ENCODE peak calls at places on chromosomes 12 and 14, in eight cellular contexts. One of them, this sample, is unnamed.

GRCh38 chr12:109346920-109347319 is 780 bp upstream of the MYO1H start:
- DNase-seq in epithelial cell of proximal tubule: no peak
- DNase-seq in OCI-LY7: peak; percentile 13
- DNase-seq in tibial artery: no peak
- DNase-seq in colonic mucosa: no peak
- DNase-seq in A673: peak; percentile 11
- DNase-seq in fibroblast of lung: no peak
- DNase-seq in endothelial cell: no peak
- DNase-seq in this sample: no peak

GRCh38 chr12:113862570-113863454 is 103.3 kb downstream of the RBM19 start:
- DNase-seq in tibial artery: no peak
- DNase-seq in epithelial cell of proximal tubule: no peak
- DNase-seq in colonic mucosa: no peak
- DNase-seq in fibroblast of lung: peak; percentile 94
- DNase-seq in A673: peak; percentile 69
- DNase-seq in endothelial cell: no peak
- DNase-seq in OCI-LY7: no peak
- DNase-seq in this sample: peak; percentile 64

GRCh38 chr14:81408595-81408994 is 8.5 kb upstream of the STON2 start:
- DNase-seq in endothelial cell: no peak
- DNase-seq in colonic mucosa: no peak
- DNase-seq in fibroblast of lung: no peak
- DNase-seq in epithelial cell of proximal tubule: peak; percentile 86
- DNase-seq in OCI-LY7: no peak
- DNase-seq in A673: no peak
- DNase-seq in tibial artery: no peak
- DNase-seq in this sample: no peak

GRCh38 chr14:63938198-63939005 is 85.6 kb downstream of the SYNE2 start:
- DNase-seq in A673: no peak
- DNase-seq in fibroblast of lung: no peak
- DNase-seq in colonic mucosa: no peak
- DNase-seq in OCI-LY7: peak; percentile 33
- DNase-seq in endothelial cell: no peak
- DNase-seq in tibial artery: no peak
- DNase-seq in epithelial cell of proximal tubule: peak; percentile 42
- DNase-seq in this sample: peak; percentile 34

GRCh38 chr12:109863961-109864712 is 16.2 kb downstream of the GLTP start:
- DNase-seq in OCI-LY7: no peak
- DNase-seq in epithelial cell of proximal tubule: no peak
- DNase-seq in colonic mucosa: peak; percentile 84
- DNase-seq in tibial artery: no peak
- DNase-seq in endothelial cell: no peak
- DNase-seq in fibroblast of lung: peak; percentile 24
- DNase-seq in A673: no peak
- DNase-seq in this sample: no peak

GRCh38 chr14:98909251-98909944 is 362.6 kb downstream of the BCL11B start:
- DNase-seq in endothelial cell: no peak
- DNase-seq in tibial artery: no peak
- DNase-seq in A673: peak; percentile 37
- DNase-seq in fibroblast of lung: peak; percentile 80
- DNase-seq in OCI-LY7: no peak
- DNase-seq in epithelial cell of proximal tubule: no peak
- DNase-seq in colonic mucosa: no peak
- DNase-seq in this sample: no peak

GRCh38 chr12:90045559-90045958 is 336.9 kb upstream of the ATP2B1 start:
- DNase-seq in tibial artery: no peak
- DNase-seq in OCI-LY7: no peak
- DNase-seq in endothelial cell: no peak
- DNase-seq in colonic mucosa: no peak
- DNase-seq in epithelial cell of proximal tubule: no peak
- DNase-seq in A673: peak; percentile 60
- DNase-seq in fibroblast of lung: no peak
- DNase-seq in this sample: no peak

GRCh38 chr12:69947123-69947522 is 122.1 kb downstream of the MYRFL start:
- DNase-seq in A673: peak; percentile 73
- DNase-seq in fibroblast of lung: no peak
- DNase-seq in OCI-LY7: no peak
- DNase-seq in epithelial cell of proximal tubule: no peak
- DNase-seq in endothelial cell: no peak
- DNase-seq in colonic mucosa: no peak
- DNase-seq in tibial artery: no peak
- DNase-seq in this sample: no peak

GRCh38 chr14:72810201-72810600 is 83.7 kb downstream of the DPF3 start:
- DNase-seq in OCI-LY7: no peak
- DNase-seq in epithelial cell of proximal tubule: no peak
- DNase-seq in tibial artery: no peak
- DNase-seq in fibroblast of lung: no peak
- DNase-seq in colonic mucosa: no peak
- DNase-seq in endothelial cell: no peak
- DNase-seq in A673: no peak
- DNase-seq in this sample: no peak

GRCh38 chr12:56350662-56351061 is 9.2 kb downstream of the STAT2 start:
- DNase-seq in epithelial cell of proximal tubule: no peak
- DNase-seq in colonic mucosa: no peak
- DNase-seq in tibial artery: no peak
- DNase-seq in endothelial cell: no peak
- DNase-seq in fibroblast of lung: no peak
- DNase-seq in A673: no peak
- DNase-seq in OCI-LY7: no peak
- DNase-seq in this sample: no peak

GRCh38 chr12:117361312-117361670 is at the start of gene NOS1:
- DNase-seq in epithelial cell of proximal tubule: no peak
- DNase-seq in colonic mucosa: no peak
- DNase-seq in tibial artery: no peak
- DNase-seq in fibroblast of lung: no peak
- DNase-seq in endothelial cell: peak; percentile 14
- DNase-seq in OCI-LY7: no peak
- DNase-seq in A673: peak; percentile 37
- DNase-seq in this sample: no peak

GRCh38 chr12:104370989-104371870 is 67.7 kb downstream of the EID3 start:
- DNase-seq in fibroblast of lung: peak; percentile 80
- DNase-seq in colonic mucosa: no peak
- DNase-seq in OCI-LY7: no peak
- DNase-seq in tibial artery: no peak
- DNase-seq in epithelial cell of proximal tubule: peak; percentile 23
- DNase-seq in endothelial cell: peak; percentile 12
- DNase-seq in A673: peak; percentile 28
- DNase-seq in this sample: no peak

GRCh38 chr12:6069452-6070093 is 54.9 kb downstream of the VWF start:
- DNase-seq in epithelial cell of proximal tubule: no peak
- DNase-seq in endothelial cell: no peak
- DNase-seq in A673: no peak
- DNase-seq in tibial artery: no peak
- DNase-seq in OCI-LY7: no peak
- DNase-seq in fibroblast of lung: peak; percentile 93
- DNase-seq in colonic mucosa: no peak
- DNase-seq in this sample: no peak

GRCh38 chr12:69901141-69901900 is 76.3 kb downstream of the MYRFL start:
- DNase-seq in tibial artery: no peak
- DNase-seq in epithelial cell of proximal tubule: no peak
- DNase-seq in endothelial cell: no peak
- DNase-seq in OCI-LY7: no peak
- DNase-seq in fibroblast of lung: no peak
- DNase-seq in A673: peak; percentile 82
- DNase-seq in colonic mucosa: no peak
- DNase-seq in this sample: no peak

GRCh38 chr12:12859690-12860089 is 31.7 kb upstream of the GPRC5A start:
- DNase-seq in OCI-LY7: no peak
- DNase-seq in epithelial cell of proximal tubule: no peak
- DNase-seq in fibroblast of lung: peak; percentile 40
- DNase-seq in endothelial cell: no peak
- DNase-seq in tibial artery: no peak
- DNase-seq in A673: no peak
- DNase-seq in colonic mucosa: no peak
- DNase-seq in this sample: no peak

GRCh38 chr14:68843471-68844209 is 50.8 kb upstream of the ZFP36L1 start:
- DNase-seq in OCI-LY7: peak; percentile 70
- DNase-seq in endothelial cell: peak; percentile 74
- DNase-seq in tibial artery: peak; percentile 84
- DNase-seq in colonic mucosa: peak; percentile 77
- DNase-seq in fibroblast of lung: peak; percentile 53
- DNase-seq in epithelial cell of proximal tubule: no peak
- DNase-seq in A673: peak; percentile 78
- DNase-seq in this sample: peak; percentile 73

GRCh38 chr12:107355004-107355565 is 261.7 kb upstream of the CRY1 start:
- DNase-seq in endothelial cell: no peak
- DNase-seq in colonic mucosa: no peak
- DNase-seq in tibial artery: no peak
- DNase-seq in epithelial cell of proximal tubule: no peak
- DNase-seq in fibroblast of lung: no peak
- DNase-seq in A673: no peak
- DNase-seq in OCI-LY7: no peak
- DNase-seq in this sample: no peak

GRCh38 chr12:85835810-85836715 is at the start of gene RASSF9:
- DNase-seq in fibroblast of lung: peak; percentile 95
- DNase-seq in A673: peak; percentile 39
- DNase-seq in endothelial cell: no peak
- DNase-seq in epithelial cell of proximal tubule: peak; percentile 83
- DNase-seq in tibial artery: peak; percentile 79
- DNase-seq in OCI-LY7: no peak
- DNase-seq in colonic mucosa: peak; percentile 40
- DNase-seq in this sample: no peak

GRCh38 chr12:109864916-109865315 is 15.4 kb downstream of the GLTP start:
- DNase-seq in fibroblast of lung: no peak
- DNase-seq in A673: no peak
- DNase-seq in colonic mucosa: no peak
- DNase-seq in tibial artery: no peak
- DNase-seq in OCI-LY7: no peak
- DNase-seq in endothelial cell: no peak
- DNase-seq in epithelial cell of proximal tubule: no peak
- DNase-seq in this sample: no peak

GRCh38 chr12:87775051-87775450 is 254.2 kb downstream of the C12orf50 start:
- DNase-seq in epithelial cell of proximal tubule: no peak
- DNase-seq in endothelial cell: no peak
- DNase-seq in fibroblast of lung: no peak
- DNase-seq in A673: no peak
- DNase-seq in tibial artery: no peak
- DNase-seq in OCI-LY7: no peak
- DNase-seq in colonic mucosa: no peak
- DNase-seq in this sample: no peak

GRCh38 chr12:132591107-132591935 is 19.1 kb downstream of the LRCOL1 start:
- DNase-seq in OCI-LY7: no peak
- DNase-seq in endothelial cell: no peak
- DNase-seq in A673: no peak
- DNase-seq in colonic mucosa: no peak
- DNase-seq in epithelial cell of proximal tubule: no peak
- DNase-seq in fibroblast of lung: no peak
- DNase-seq in tibial artery: no peak
- DNase-seq in this sample: no peak

GRCh38 chr12:98698603-98699463 is 53.7 kb downstream of the APAF1 start:
- DNase-seq in tibial artery: no peak
- DNase-seq in A673: peak; percentile 66
- DNase-seq in OCI-LY7: peak; percentile 68
- DNase-seq in endothelial cell: peak; percentile 61
- DNase-seq in epithelial cell of proximal tubule: peak; percentile 18
- DNase-seq in colonic mucosa: peak; percentile 55
- DNase-seq in fibroblast of lung: peak; percentile 55
- DNase-seq in this sample: peak; percentile 54
- TF ChIP-seq CTCF in tibial artery: peak; percentile 33
- TF ChIP-seq CTCF in A673: peak; percentile 75
- TF ChIP-seq CTCF in OCI-LY7: peak; percentile 83
- TF ChIP-seq CTCF in endothelial cell: peak; percentile 40
- TF ChIP-seq CTCF in epithelial cell of proximal tubule: peak; percentile 85
- TF ChIP-seq CTCF in colonic mucosa: peak; percentile 30
- TF ChIP-seq CTCF in fibroblast of lung: peak; percentile 67
- TF ChIP-seq CTCF in this sample: peak; percentile 66

GRCh38 chr12:53500776-53501614 is at the start of gene TARBP2:
- DNase-seq in endothelial cell: peak; percentile 94
- DNase-seq in tibial artery: peak; percentile 100
- DNase-seq in fibroblast of lung: peak; percentile 99
- DNase-seq in epithelial cell of proximal tubule: peak; percentile 97
- DNase-seq in A673: peak; percentile 100
- DNase-seq in colonic mucosa: peak; percentile 98
- DNase-seq in OCI-LY7: peak; percentile 99
- DNase-seq in this sample: peak; percentile 97
- TF ChIP-seq CTCF in endothelial cell: no peak
- TF ChIP-seq CTCF in tibial artery: no peak
- TF ChIP-seq CTCF in fibroblast of lung: no peak
- TF ChIP-seq CTCF in epithelial cell of proximal tubule: no peak
- TF ChIP-seq CTCF in A673: no peak
- TF ChIP-seq CTCF in colonic mucosa: no peak
- TF ChIP-seq CTCF in OCI-LY7: no peak
- TF ChIP-seq CTCF in this sample: no peak

GRCh38 chr12:48157889-48158370 is 615 bp upstream of the ASB8 start:
- DNase-seq in epithelial cell of proximal tubule: no peak
- DNase-seq in OCI-LY7: peak; percentile 19
- DNase-seq in A673: no peak
- DNase-seq in fibroblast of lung: no peak
- DNase-seq in colonic mucosa: no peak
- DNase-seq in tibial artery: no peak
- DNase-seq in endothelial cell: no peak
- DNase-seq in this sample: no peak

GRCh38 chr12:48160807-48161206 is 3.5 kb upstream of the ASB8 start:
- DNase-seq in tibial artery: no peak
- DNase-seq in epithelial cell of proximal tubule: no peak
- DNase-seq in endothelial cell: no peak
- DNase-seq in colonic mucosa: no peak
- DNase-seq in A673: no peak
- DNase-seq in OCI-LY7: no peak
- DNase-seq in fibroblast of lung: peak; percentile 33
- DNase-seq in this sample: no peak

GRCh38 chr12:48159976-48160525 is 2.7 kb upstream of the ASB8 start:
- DNase-seq in fibroblast of lung: peak; percentile 54
- DNase-seq in A673: no peak
- DNase-seq in epithelial cell of proximal tubule: no peak
- DNase-seq in colonic mucosa: no peak
- DNase-seq in OCI-LY7: no peak
- DNase-seq in tibial artery: no peak
- DNase-seq in endothelial cell: no peak
- DNase-seq in this sample: no peak

GRCh38 chr12:48156648-48157015 is 683 bp downstream of the ASB8 start:
- DNase-seq in fibroblast of lung: no peak
- DNase-seq in tibial artery: no peak
- DNase-seq in A673: no peak
- DNase-seq in endothelial cell: no peak
- DNase-seq in colonic mucosa: no peak
- DNase-seq in epithelial cell of proximal tubule: no peak
- DNase-seq in OCI-LY7: no peak
- DNase-seq in this sample: no peak

GRCh38 chr12:48157016-48157888 is at the start of gene ASB8:
- DNase-seq in tibial artery: peak; percentile 99
- DNase-seq in colonic mucosa: peak; percentile 99
- DNase-seq in fibroblast of lung: peak; percentile 95
- DNase-seq in epithelial cell of proximal tubule: peak; percentile 67
- DNase-seq in OCI-LY7: peak; percentile 99
- DNase-seq in A673: peak; percentile 98
- DNase-seq in endothelial cell: peak; percentile 98
- DNase-seq in this sample: peak; percentile 95
- TF ChIP-seq CTCF in tibial artery: peak; percentile 44
- TF ChIP-seq CTCF in colonic mucosa: no peak
- TF ChIP-seq CTCF in fibroblast of lung: no peak
- TF ChIP-seq CTCF in epithelial cell of proximal tubule: peak; percentile 44
- TF ChIP-seq CTCF in OCI-LY7: peak; percentile 68
- TF ChIP-seq CTCF in A673: peak; percentile 55
- TF ChIP-seq CTCF in endothelial cell: no peak
- TF ChIP-seq CTCF in this sample: peak; percentile 20

DNA sequence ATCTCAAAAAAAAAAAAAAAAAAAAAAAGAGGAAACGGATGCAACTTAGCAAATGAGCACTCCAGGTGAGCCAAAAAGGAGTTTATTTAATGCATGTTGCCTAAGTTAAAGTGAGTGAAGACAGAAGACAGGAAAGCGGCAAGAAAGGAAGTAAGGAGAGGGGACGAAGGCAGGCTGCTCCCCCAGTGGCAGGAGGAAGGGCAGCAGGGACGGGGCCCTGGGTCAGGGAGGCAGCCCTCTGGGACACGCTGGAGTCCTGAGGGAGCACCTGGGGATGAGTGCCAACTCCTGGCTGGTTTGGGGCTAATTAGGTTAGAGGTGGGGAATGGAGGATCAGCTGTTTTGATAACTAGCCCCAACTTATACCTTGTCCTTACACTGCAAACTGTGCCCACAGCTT is 37.0 kb upstream of the SPTLC2 start:
- DNase-seq in endothelial cell: no peak
- DNase-seq in colonic mucosa: no peak
- DNase-seq in epithelial cell of proximal tubule: no peak
- DNase-seq in A673: no peak
- DNase-seq in tibial artery: no peak
- DNase-seq in fibroblast of lung: no peak
- DNase-seq in OCI-LY7: peak; percentile 21
- DNase-seq in this sample: no peak
- TF ChIP-seq CTCF in endothelial cell: peak; percentile 31
- TF ChIP-seq CTCF in colonic mucosa: no peak
- TF ChIP-seq CTCF in epithelial cell of proximal tubule: peak; percentile 14
- TF ChIP-seq CTCF in A673: peak; percentile 22
- TF ChIP-seq CTCF in tibial artery: no peak
- TF ChIP-seq CTCF in fibroblast of lung: no peak
- TF ChIP-seq CTCF in OCI-LY7: peak; percentile 56
- TF ChIP-seq CTCF in this sample: no peak

This sample was measured in GM20000.